ENCODE peak calls at places on chromosomes 7 and 10, in ten cellular contexts. K is NT2/D1; G is cardiac muscle cell; Y is AG04450; F is uterus; H is tibial artery; Q is CD4-positive, alpha-beta memory T cell; U is breast epithelium; O is psoas muscle; V is fibroblast of lung. P is an unnamed sample.
A peak's percentile ranks its signal among the peaks of the same experiment; 100 is the strongest.

GRCh38 chr10:76394707-76395042 is 963.3 kb downstream of the LRMDA start:
- DNase-seq in K (no peak), G (no peak), Y (no peak), F (no peak), H (no peak), Q (no peak), U (no peak), O (no peak), V (no peak), P (no peak)

GRCh38 chr7:2530076-2530967 is 10.7 kb downstream of the LFNG start:
- DNase-seq in K (no peak), G (no peak), Y (no peak), F (no peak), H (no peak), Q (peak; percentile 85), U (no peak), O (peak; percentile 46), V (peak; percentile 40), P (no peak)

GRCh38 chr7:38630720-38631673 is at the start of gene AMPH:
- DNase-seq in K (peak; percentile 59), G (peak; percentile 73), Y (peak; percentile 7), F (peak; percentile 65), H (peak; percentile 41), Q (no peak), U (no peak), O (peak; percentile 76), V (peak; percentile 62), P (no peak)

GRCh38 chr7:116670409-116671036 is 1.5 kb upstream of the MET start:
- DNase-seq in K (no peak), G (no peak), Y (no peak), F (no peak), H (no peak), Q (no peak), U (no peak), O (no peak), V (peak; percentile 45), P (no peak)

GRCh38 chr7:8295638-8296361 is 33.8 kb upstream of the ICA1 start:
- DNase-seq in K (peak; percentile 93), G (peak; percentile 81), Y (peak; percentile 33), F (no peak), H (no peak), Q (peak; percentile 54), U (no peak), O (no peak), V (peak; percentile 76), P (no peak)

GRCh38 chr10:18214692-18215563 is 74.7 kb downstream of the CACNB2 start:
- DNase-seq in K (peak; percentile 15), G (peak; percentile 77), Y (no peak), F (peak; percentile 57), H (peak; percentile 53), Q (no peak), U (no peak), O (no peak), V (peak; percentile 47), P (peak; percentile 10)

GRCh38 chr7:139523199-139523941 is at the start of gene CLEC2L:
- DNase-seq in K (no peak), G (no peak), Y (no peak), F (no peak), H (no peak), Q (no peak), U (no peak), O (no peak), V (no peak), P (no peak)

GRCh38 chr7:20153999-20154398 is 63.2 kb downstream of the MACC1 start:
- DNase-seq in K (no peak), G (no peak), Y (peak; percentile 59), F (no peak), H (no peak), Q (no peak), U (no peak), O (no peak), V (no peak), P (no peak)

GRCh38 chr10:49803988-49804387 is 41.9 kb upstream of the OGDHL start:
- DNase-seq in K (no peak), G (no peak), Y (no peak), F (no peak), H (no peak), Q (no peak), U (no peak), O (no peak), V (no peak), P (no peak)

GRCh38 chr10:116974442-116975005 is 30.5 kb downstream of the SHTN1 start:
- DNase-seq in K (no peak), G (peak; percentile 88), Y (peak; percentile 60), F (no peak), H (no peak), Q (no peak), U (no peak), O (no peak), V (peak; percentile 87), P (no peak)

GRCh38 chr10:60978287-60979115 is 34.5 kb upstream of the RHOBTB1 start:
- DNase-seq in K (no peak), G (no peak), Y (no peak), F (no peak), H (no peak), Q (no peak), U (no peak), O (no peak), V (peak; percentile 69), P (no peak)

DNA sequence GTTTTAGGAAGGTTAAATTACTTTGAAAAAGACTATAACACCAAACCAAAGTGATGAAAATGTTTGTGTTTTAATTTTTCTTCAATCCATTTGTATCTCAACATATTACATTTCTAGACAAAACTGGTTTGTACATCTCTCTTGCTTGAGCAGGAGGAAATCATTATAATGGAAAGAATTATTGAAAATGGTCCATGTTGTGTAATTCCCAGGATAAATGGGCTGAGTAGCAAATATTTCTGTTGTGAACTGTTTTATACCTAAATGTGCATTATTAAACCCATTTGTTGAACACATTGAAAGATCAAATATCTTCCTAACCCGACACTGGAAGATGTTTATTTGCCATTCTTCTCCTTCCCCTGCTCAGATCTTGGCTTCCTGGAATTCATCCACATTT is 14.1 kb upstream of the CDK6 start:
- DNase-seq in K (no peak), G (no peak), Y (no peak), F (no peak), H (no peak), Q (no peak), U (no peak), O (no peak), V (no peak), P (no peak)
- H3K27me3 ChIP-seq in K (no peaks in the 10 kb centered on the region), G (no peaks in the 10 kb centered on the region), Y (no peaks in the 10 kb centered on the region), F (no peaks in the 10 kb centered on the region), H (no peaks in the 10 kb centered on the region), Q (no peaks in the 10 kb centered on the region), U (no peaks in the 10 kb centered on the region), O (peaks cover 4% of the 10 kb centered on the region), V (peaks cover 2% of the 10 kb centered on the region), P (no peaks in the 10 kb centered on the region)

GRCh38 chr10:101099901-101100300 is 31.2 kb upstream of the TLX1 start:
- DNase-seq in K (no peak), G (no peak), Y (no peak), F (no peak), H (no peak), Q (no peak), U (no peak), O (no peak), V (no peak), P (no peak)

GRCh38 chr10:101103430-101103829 is 27.7 kb upstream of the TLX1 start:
- DNase-seq in K (no peak), G (no peak), Y (no peak), F (no peak), H (no peak), Q (no peak), U (no peak), O (no peak), V (no peak), P (no peak)

GRCh38 chr10:101097881-101098280 is 33.2 kb upstream of the TLX1 start:
- DNase-seq in K (no peak), G (no peak), Y (no peak), F (no peak), H (no peak), Q (no peak), U (no peak), O (no peak), V (no peak), P (no peak)

GRCh38 chr10:101106351-101106750 is 24.7 kb upstream of the TLX1 start:
- DNase-seq in K (no peak), G (no peak), Y (no peak), F (no peak), H (no peak), Q (no peak), U (no peak), O (no peak), V (no peak), P (no peak)

DNA sequence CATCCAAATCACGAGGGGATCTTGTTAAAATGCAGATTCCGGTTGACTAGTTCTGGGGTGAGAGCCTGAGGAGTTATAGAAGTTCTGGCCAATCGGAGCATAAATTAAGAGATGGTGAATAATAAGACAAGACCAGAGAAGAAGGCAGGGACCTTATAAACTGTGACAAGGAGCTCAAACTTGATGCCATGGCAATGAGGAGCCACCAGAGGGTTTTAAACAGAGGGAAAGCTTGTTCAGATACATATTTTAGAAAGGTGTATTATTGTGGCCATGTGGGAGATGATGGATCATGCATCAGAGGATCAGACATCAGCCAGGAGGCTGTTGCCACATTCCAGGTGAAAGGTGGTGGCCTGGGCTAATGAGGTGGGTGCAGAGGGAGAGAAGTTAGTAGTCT is 29.6 kb upstream of the TLX1 start:
- DNase-seq in K (no peak), G (no peak), Y (no peak), F (no peak), H (no peak), Q (no peak), U (no peak), O (no peak), V (no peak), P (no peak)
- H3K27me3 ChIP-seq in K (no peaks in the 10 kb centered on the region), G (peaks cover 71% of the 10 kb centered on the region), Y (peaks cover 47% of the 10 kb centered on the region), F (peaks cover 5% of the 10 kb centered on the region), H (peaks cover 70% of the 10 kb centered on the region), Q (peaks cover 8% of the 10 kb centered on the region), U (peaks cover 30% of the 10 kb centered on the region), O (peaks cover 6% of the 10 kb centered on the region), V (peaks cover 15% of the 10 kb centered on the region), P (no peaks in the 10 kb centered on the region)

GRCh38 chr7:155867280-155867679 is 55.0 kb upstream of the SHH start:
- DNase-seq in K (no peak), G (no peak), Y (no peak), F (no peak), H (no peak), Q (no peak), U (no peak), O (no peak), V (no peak), P (no peak)
- H3K27me3 ChIP-seq in K (no peaks in the 10 kb centered on the region), G (no peaks in the 10 kb centered on the region), Y (no peaks in the 10 kb centered on the region), F (no peaks in the 10 kb centered on the region), H (peaks cover 17% of the 10 kb centered on the region), Q (peaks cover 3% of the 10 kb centered on the region), U (peaks cover 17% of the 10 kb centered on the region), O (peaks cover 8% of the 10 kb centered on the region), V (no peaks in the 10 kb centered on the region), P (no peaks in the 10 kb centered on the region)

DNA sequence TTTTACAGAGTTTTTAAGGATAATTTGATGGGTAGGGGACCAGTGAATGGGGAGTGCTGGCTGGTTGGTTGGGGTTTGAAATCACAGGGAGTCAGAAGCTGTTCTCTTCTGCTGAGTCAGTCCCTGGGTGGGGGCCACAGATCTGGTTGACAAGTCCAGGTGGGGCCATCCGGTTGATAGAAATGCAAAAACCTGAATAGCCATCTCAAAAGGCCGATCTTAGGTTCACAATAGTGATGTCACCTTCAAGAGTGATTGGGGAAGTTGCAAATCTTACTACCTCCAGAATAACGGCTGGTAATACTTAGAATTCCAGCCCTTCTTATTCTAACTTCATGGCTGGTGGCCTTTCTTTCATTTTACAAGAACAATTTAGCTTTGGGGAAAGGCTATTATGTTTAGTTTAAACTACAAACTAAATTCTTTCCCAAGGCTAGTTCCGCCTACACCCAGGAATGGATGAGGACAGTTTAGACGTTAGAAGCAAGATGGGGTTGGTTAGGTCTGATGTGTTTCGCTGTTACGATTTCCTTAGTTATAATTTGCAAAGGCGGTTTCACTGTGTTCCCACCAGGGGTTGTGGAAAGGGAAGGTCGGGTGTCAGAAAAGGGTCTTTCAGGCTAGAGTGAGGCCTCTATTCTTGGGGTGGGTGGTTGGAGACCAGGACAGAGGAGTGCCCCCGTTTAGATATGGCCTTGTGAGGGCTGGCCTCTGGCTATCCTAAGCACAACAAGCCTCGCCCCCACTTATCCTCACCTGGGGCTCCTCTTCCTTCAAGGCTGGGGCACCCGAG is 27.4 kb downstream of the IFT22 start:
- DNase-seq in K (peak; percentile 99), G (no peak), Y (no peak), F (no peak), H (no peak), Q (no peak), U (no peak), O (no peak), V (no peak), P (no peak)
- H3K27me3 ChIP-seq in K (no peaks in the 10 kb centered on the region), G (peaks cover 46% of the 10 kb centered on the region), Y (peaks cover 35% of the 10 kb centered on the region), F (peaks cover 20% of the 10 kb centered on the region), H (peaks cover 95% of the 10 kb centered on the region), Q (peaks cover 7% of the 10 kb centered on the region), U (peaks cover 39% of the 10 kb centered on the region), O (peaks cover 7% of the 10 kb centered on the region), V (peaks cover 11% of the 10 kb centered on the region), P (no peaks in the 10 kb centered on the region)

P was measured in thoracic aorta.